ENCODE peak calls at places on chromosomes 3 and 15, in nine cellular contexts. One of them, this sample, is unnamed. For H3K9me3, the result is how much of the 10 kb centered on the place peaks cover.

GRCh38 chr15:81189583-81190283 is 6.9 kb upstream of the IL16 start:
- DNase-seq in Panc1: no peak
- DNase-seq in breast epithelium: no peak
- DNase-seq in transverse colon: peak
- DNase-seq in stomach: peak
- DNase-seq in prostate gland: no peak
- DNase-seq in sigmoid colon: peak
- DNase-seq in H1: no peak
- DNase-seq in SK-N-SH: no peak
- DNase-seq in this sample: no peak

GRCh38 chr15:57861039-57861638 is 154.6 kb downstream of the POLR2M start:
- DNase-seq in transverse colon: no peak
- DNase-seq in breast epithelium: no peak
- DNase-seq in prostate gland: peak
- DNase-seq in sigmoid colon: no peak
- DNase-seq in SK-N-SH: peak
- DNase-seq in H1: no peak
- DNase-seq in stomach: no peak
- DNase-seq in Panc1: peak
- DNase-seq in this sample: peak

GRCh38 chr15:84598250-84598649 is 2.6 kb upstream of the ZSCAN2 start:
- DNase-seq in sigmoid colon: no peak
- DNase-seq in prostate gland: no peak
- DNase-seq in SK-N-SH: no peak
- DNase-seq in stomach: no peak
- DNase-seq in breast epithelium: no peak
- DNase-seq in H1: no peak
- DNase-seq in transverse colon: no peak
- DNase-seq in Panc1: no peak
- DNase-seq in this sample: no peak

GRCh38 chr15:90496791-90497190 is 32.9 kb upstream of the CRTC3 start:
- DNase-seq in breast epithelium: no peak
- DNase-seq in SK-N-SH: no peak
- DNase-seq in stomach: no peak
- DNase-seq in H1: no peak
- DNase-seq in sigmoid colon: no peak
- DNase-seq in transverse colon: no peak
- DNase-seq in prostate gland: no peak
- DNase-seq in Panc1: no peak
- DNase-seq in this sample: no peak

GRCh38 chr15:66239514-66239913 is 14.0 kb downstream of the MEGF11 start:
- DNase-seq in Panc1: no peak
- DNase-seq in sigmoid colon: no peak
- DNase-seq in transverse colon: no peak
- DNase-seq in prostate gland: no peak
- DNase-seq in SK-N-SH: no peak
- DNase-seq in breast epithelium: no peak
- DNase-seq in H1: no peak
- DNase-seq in stomach: no peak
- DNase-seq in this sample: no peak

GRCh38 chr3:60096403-60096802 is 1046.6 kb upstream of the CFAP20DC start:
- DNase-seq in prostate gland: no peak
- DNase-seq in transverse colon: no peak
- DNase-seq in sigmoid colon: no peak
- DNase-seq in stomach: no peak
- DNase-seq in H1: no peak
- DNase-seq in breast epithelium: no peak
- DNase-seq in SK-N-SH: no peak
- DNase-seq in Panc1: no peak
- DNase-seq in this sample: no peak

GRCh38 chr3:15262021-15262420 is 56.0 kb downstream of the CAPN7 start:
- DNase-seq in sigmoid colon: no peak
- DNase-seq in SK-N-SH: no peak
- DNase-seq in transverse colon: no peak
- DNase-seq in prostate gland: no peak
- DNase-seq in breast epithelium: no peak
- DNase-seq in H1: no peak
- DNase-seq in Panc1: no peak
- DNase-seq in stomach: no peak
- DNase-seq in this sample: no peak

GRCh38 chr15:95323798-95324197 is 1006.7 kb upstream of the NR2F2 start:
- DNase-seq in transverse colon: no peak
- DNase-seq in prostate gland: no peak
- DNase-seq in H1: no peak
- DNase-seq in Panc1: peak
- DNase-seq in stomach: no peak
- DNase-seq in SK-N-SH: no peak
- DNase-seq in breast epithelium: no peak
- DNase-seq in sigmoid colon: no peak
- DNase-seq in this sample: peak

GRCh38 chr15:85753261-85753660 is 41.5 kb downstream of the KLHL25 start:
- DNase-seq in stomach: no peak
- DNase-seq in Panc1: no peak
- DNase-seq in transverse colon: no peak
- DNase-seq in sigmoid colon: no peak
- DNase-seq in SK-N-SH: no peak
- DNase-seq in prostate gland: no peak
- DNase-seq in breast epithelium: peak
- DNase-seq in H1: no peak
- DNase-seq in this sample: no peak

GRCh38 chr15:25070357-25070963 is 115.7 kb downstream of the SNRPN start:
- DNase-seq in H1: no peak
- DNase-seq in Panc1: no peak
- DNase-seq in SK-N-SH: no peak
- DNase-seq in prostate gland: no peak
- DNase-seq in transverse colon: no peak
- DNase-seq in sigmoid colon: no peak
- DNase-seq in breast epithelium: no peak
- DNase-seq in stomach: no peak
- DNase-seq in this sample: no peak
- H3K9me3 ChIP-seq in H1: half or more
- H3K9me3 ChIP-seq in Panc1: half or more
- H3K9me3 ChIP-seq in SK-N-SH: under half
- H3K9me3 ChIP-seq in prostate gland: under half
- H3K9me3 ChIP-seq in transverse colon: half or more
- H3K9me3 ChIP-seq in sigmoid colon: half or more
- H3K9me3 ChIP-seq in breast epithelium: half or more
- H3K9me3 ChIP-seq in stomach: half or more
- H3K9me3 ChIP-seq in this sample: half or more

GRCh38 chr3:62131620-62132019 is 241.7 kb downstream of the FEZF2 start:
- DNase-seq in transverse colon: no peak
- DNase-seq in Panc1: no peak
- DNase-seq in H1: no peak
- DNase-seq in prostate gland: no peak
- DNase-seq in SK-N-SH: peak
- DNase-seq in stomach: no peak
- DNase-seq in sigmoid colon: no peak
- DNase-seq in breast epithelium: no peak
- DNase-seq in this sample: peak
- TF ChIP-seq POLR2AphosphoS5 in transverse colon: no peak
- TF ChIP-seq POLR2AphosphoS5 in Panc1: no peak
- TF ChIP-seq POLR2AphosphoS5 in H1: no peak
- TF ChIP-seq POLR2AphosphoS5 in prostate gland: no peak
- TF ChIP-seq POLR2AphosphoS5 in SK-N-SH: no peak
- TF ChIP-seq POLR2AphosphoS5 in stomach: no peak
- TF ChIP-seq POLR2AphosphoS5 in sigmoid colon: no peak
- TF ChIP-seq POLR2AphosphoS5 in breast epithelium: no peak
- TF ChIP-seq POLR2AphosphoS5 in this sample: no peak

GRCh38 chr15:92898988-92899909 is 875 bp upstream of the CHD2 start:
- DNase-seq in stomach: no peak
- DNase-seq in SK-N-SH: no peak
- DNase-seq in Panc1: no peak
- DNase-seq in transverse colon: no peak
- DNase-seq in breast epithelium: no peak
- DNase-seq in H1: no peak
- DNase-seq in prostate gland: peak
- DNase-seq in sigmoid colon: no peak
- DNase-seq in this sample: no peak
- H3K4me3 ChIP-seq in stomach: peak
- H3K4me3 ChIP-seq in SK-N-SH: peak
- H3K4me3 ChIP-seq in Panc1: no peak
- H3K4me3 ChIP-seq in transverse colon: no peak
- H3K4me3 ChIP-seq in breast epithelium: no peak
- H3K4me3 ChIP-seq in H1: no peak
- H3K4me3 ChIP-seq in prostate gland: peak
- H3K4me3 ChIP-seq in sigmoid colon: peak
- H3K4me3 ChIP-seq in this sample: no peak

DNA sequence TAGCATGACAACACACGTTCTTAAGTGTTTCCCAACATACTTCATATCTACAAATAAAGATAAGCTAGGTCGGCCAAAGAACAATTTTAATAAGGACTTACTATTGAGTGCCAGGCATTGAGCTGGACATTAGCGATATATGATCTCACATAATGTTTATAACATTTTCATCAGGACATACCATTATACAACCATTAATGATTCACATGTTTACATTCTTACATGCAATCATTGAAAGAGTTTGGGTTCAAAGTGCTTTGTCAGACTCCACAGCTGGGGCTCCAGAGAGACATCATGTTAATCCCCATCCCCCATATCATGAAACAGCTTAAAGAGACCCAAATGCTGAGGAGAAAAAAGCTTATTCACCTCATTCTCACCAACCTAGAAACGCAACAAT is 189.0 kb downstream of the STT3B start:
- DNase-seq in prostate gland: no peak
- DNase-seq in H1: no peak
- DNase-seq in stomach: no peak
- DNase-seq in Panc1: no peak
- DNase-seq in SK-N-SH: no peak
- DNase-seq in sigmoid colon: no peak
- DNase-seq in breast epithelium: no peak
- DNase-seq in transverse colon: no peak
- DNase-seq in this sample: no peak
- H3K9me3 ChIP-seq in prostate gland: under half
- H3K9me3 ChIP-seq in H1: under half
- H3K9me3 ChIP-seq in stomach: under half
- H3K9me3 ChIP-seq in Panc1: under half
- H3K9me3 ChIP-seq in SK-N-SH: under half
- H3K9me3 ChIP-seq in sigmoid colon: under half
- H3K9me3 ChIP-seq in breast epithelium: under half
- H3K9me3 ChIP-seq in transverse colon: under half
- H3K9me3 ChIP-seq in this sample: under half

GRCh38 chr3:141368062-141368924 is at the start of gene ZBTB38:
- DNase-seq in prostate gland: peak
- DNase-seq in Panc1: no peak
- DNase-seq in SK-N-SH: peak
- DNase-seq in sigmoid colon: peak
- DNase-seq in breast epithelium: peak
- DNase-seq in H1: peak
- DNase-seq in transverse colon: peak
- DNase-seq in stomach: peak
- DNase-seq in this sample: peak

GRCh38 chr3:141371882-141372281 is 3.6 kb downstream of the ZBTB38 start:
- DNase-seq in prostate gland: no peak
- DNase-seq in Panc1: no peak
- DNase-seq in stomach: no peak
- DNase-seq in transverse colon: no peak
- DNase-seq in sigmoid colon: no peak
- DNase-seq in breast epithelium: no peak
- DNase-seq in SK-N-SH: no peak
- DNase-seq in H1: no peak
- DNase-seq in this sample: no peak

GRCh38 chr3:141368925-141369794 is 856 bp downstream of the ZBTB38 start:
- DNase-seq in prostate gland: no peak
- DNase-seq in Panc1: no peak
- DNase-seq in breast epithelium: no peak
- DNase-seq in sigmoid colon: no peak
- DNase-seq in stomach: no peak
- DNase-seq in H1: no peak
- DNase-seq in transverse colon: no peak
- DNase-seq in SK-N-SH: no peak
- DNase-seq in this sample: peak

GRCh38 chr3:141372656-141373055 is 4.4 kb downstream of the ZBTB38 start:
- DNase-seq in stomach: no peak
- DNase-seq in breast epithelium: no peak
- DNase-seq in prostate gland: no peak
- DNase-seq in transverse colon: no peak
- DNase-seq in SK-N-SH: no peak
- DNase-seq in H1: no peak
- DNase-seq in Panc1: no peak
- DNase-seq in sigmoid colon: no peak
- DNase-seq in this sample: no peak

GRCh38 chr3:141370065-141370533 is 1.8 kb downstream of the ZBTB38 start:
- DNase-seq in stomach: peak
- DNase-seq in transverse colon: peak
- DNase-seq in prostate gland: peak
- DNase-seq in breast epithelium: no peak
- DNase-seq in Panc1: no peak
- DNase-seq in SK-N-SH: peak
- DNase-seq in H1: no peak
- DNase-seq in sigmoid colon: peak
- DNase-seq in this sample: peak
- TF ChIP-seq POLR2AphosphoS5 in stomach: peak
- TF ChIP-seq POLR2AphosphoS5 in transverse colon: no peak
- TF ChIP-seq POLR2AphosphoS5 in prostate gland: peak
- TF ChIP-seq POLR2AphosphoS5 in breast epithelium: peak
- TF ChIP-seq POLR2AphosphoS5 in Panc1: no peak
- TF ChIP-seq POLR2AphosphoS5 in SK-N-SH: no peak
- TF ChIP-seq POLR2AphosphoS5 in H1: no peak
- TF ChIP-seq POLR2AphosphoS5 in sigmoid colon: peak
- TF ChIP-seq POLR2AphosphoS5 in this sample: peak

This sample was measured in endothelial cell of umbilical vein.